ENCODE peak calls at places on chromosomes 7 and 10, in eight cellular contexts. X is tibial artery; Z is sigmoid colon; A is psoas muscle; J is thoracic aorta; P is NT2/D1; Y is PC-9; L is CD8-positive, alpha-beta memory T cell. H is an unnamed sample. For H3K9me3 and H3K4me1, the result is how much of the 10 kb centered on the place peaks cover.

GRCh38 chr7:151491859-151492258 is 27.8 kb downstream of the RHEB start:
- DNase-seq in Y (peak), Z (no peak), X (no peak), J (no peak), P (no peak), L (no peak), A (no peak), H (no peak)

GRCh38 chr7:22586101-22586805 is 86.3 kb upstream of the STEAP1B start:
- DNase-seq in Z (no peak), P (no peak), Y (peak), J (no peak), X (no peak), L (no peak), A (no peak), H (no peak)

GRCh38 chr10:72062832-72063702 is 25.3 kb downstream of the SPOCK2 start:
- DNase-seq in Z (no peak), J (no peak), P (no peak), L (no peak), A (peak), X (no peak), Y (no peak), H (no peak)

GRCh38 chr7:72213769-72214168 is 198.4 kb downstream of the CALN1 start:
- DNase-seq in Z (no peak), Y (no peak), J (no peak), L (no peak), X (no peak), P (no peak), A (no peak), H (no peak)

GRCh38 chr7:98365863-98366561 is 34.9 kb downstream of the BAIAP2L1 start:
- DNase-seq in P (no peak), X (no peak), L (no peak), Z (no peak), J (no peak), A (no peak), Y (no peak), H (no peak)

GRCh38 chr10:19629559-19629958 is 186.7 kb upstream of the PLXDC2 start:
- DNase-seq in X (peak), Y (no peak), A (peak), Z (peak), L (no peak), P (no peak), J (peak), H (peak)

GRCh38 chr7:88312061-88312663 is 5.5 kb upstream of the STEAP4 start:
- DNase-seq in Y (no peak), A (peak), Z (peak), X (peak), P (no peak), L (no peak), J (no peak), H (no peak)

GRCh38 chr10:118990326-118990725 is 39.2 kb upstream of the NANOS1 start:
- DNase-seq in Y (no peak), Z (no peak), L (no peak), A (no peak), J (no peak), P (no peak), X (no peak), H (no peak)

GRCh38 chr10:124545756-124546369 is 84.2 kb downstream of the LHPP start:
- DNase-seq in L (no peak), Y (no peak), A (peak), P (no peak), X (no peak), J (no peak), Z (no peak), H (no peak)

GRCh38 chr7:33776791-33777190 is 128.5 kb upstream of the BMPER start:
- DNase-seq in L (no peak), Z (no peak), Y (no peak), A (no peak), J (no peak), X (no peak), P (no peak), H (no peak)

GRCh38 chr10:4916086-4916716 is 47.0 kb upstream of the AKR1C1 start:
- DNase-seq in Z (no peak), J (no peak), L (no peak), P (no peak), A (no peak), Y (no peak), X (no peak), H (no peak)

GRCh38 chr10:100993986-100994708 is 5.5 kb upstream of the LZTS2 start:
- DNase-seq in J (no peak), P (no peak), Y (no peak), L (no peak), A (no peak), Z (peak), X (no peak), H (peak)

GRCh38 chr7:47670738-47671137 is 88.8 kb upstream of the TNS3 start:
- DNase-seq in P (no peak), J (no peak), X (no peak), L (no peak), A (no peak), Y (no peak), Z (no peak), H (no peak)

GRCh38 chr10:111648046-111648445 is 535.5 kb downstream of the GPAM start:
- DNase-seq in J (no peak), Y (no peak), P (no peak), A (no peak), L (no peak), Z (no peak), X (no peak), H (no peak)

GRCh38 chr7:2162959-2163358 is 69.8 kb downstream of the MAD1L1 start:
- DNase-seq in P (no peak), A (no peak), L (no peak), Y (no peak), Z (no peak), X (no peak), J (no peak), H (peak)

GRCh38 chr10:118730699-118731456 is 23.9 kb downstream of the CACUL1 start:
- DNase-seq in L (no peak), A (no peak), X (no peak), Y (peak), Z (no peak), J (no peak), P (no peak), H (no peak)

GRCh38 chr10:74652664-74653063 is 173.7 kb upstream of the KAT6B start:
- DNase-seq in A (no peak), Z (no peak), P (no peak), L (no peak), J (no peak), X (no peak), Y (no peak), H (no peak)

GRCh38 chr7:128084896-128085608 is 53.8 kb upstream of the LRRC4 start:
- DNase-seq in A (no peak), L (no peak), X (no peak), P (no peak), Z (no peak), J (no peak), Y (no peak), H (no peak)

GRCh38 chr7:81138850-81139249 is 220.0 kb upstream of the SEMA3C start:
- DNase-seq in X (no peak), Z (no peak), A (no peak), L (no peak), Y (no peak), P (no peak), J (no peak), H (no peak)

GRCh38 chr7:66033471-66034385 is 41.9 kb upstream of the ASL start:
- DNase-seq in X (no peak), A (no peak), Z (no peak), L (no peak), P (no peak), J (no peak), Y (no peak), H (no peak)

GRCh38 chr10:31678139-31678536 is 250.5 kb downstream of the ARHGAP12 start:
- DNase-seq in Y (no peak), Z (no peak), P (no peak), A (peak), X (no peak), J (no peak), L (no peak), H (no peak)

GRCh38 chr10:43138757-43139241 is 554 bp downstream of the CSGALNACT2 start:
- DNase-seq in P (no peak), Z (no peak), L (peak), X (no peak), Y (peak), J (no peak), A (no peak), H (no peak)

GRCh38 chr10:95480102-95480900 is 80.9 kb downstream of the SORBS1 start:
- DNase-seq in J (no peak), A (peak), L (no peak), Y (no peak), P (no peak), Z (peak), X (peak), H (peak)

GRCh38 chr7:71925663-71926062 is 486.5 kb downstream of the CALN1 start:
- DNase-seq in P (peak), X (no peak), Z (no peak), J (no peak), A (no peak), L (no peak), Y (no peak), H (peak)

GRCh38 chr10:124022066-124022465 is 71.3 kb downstream of the CHST15 start:
- DNase-seq in L (no peak), X (no peak), J (no peak), P (no peak), Y (no peak), Z (no peak), A (no peak), H (no peak)

DNA sequence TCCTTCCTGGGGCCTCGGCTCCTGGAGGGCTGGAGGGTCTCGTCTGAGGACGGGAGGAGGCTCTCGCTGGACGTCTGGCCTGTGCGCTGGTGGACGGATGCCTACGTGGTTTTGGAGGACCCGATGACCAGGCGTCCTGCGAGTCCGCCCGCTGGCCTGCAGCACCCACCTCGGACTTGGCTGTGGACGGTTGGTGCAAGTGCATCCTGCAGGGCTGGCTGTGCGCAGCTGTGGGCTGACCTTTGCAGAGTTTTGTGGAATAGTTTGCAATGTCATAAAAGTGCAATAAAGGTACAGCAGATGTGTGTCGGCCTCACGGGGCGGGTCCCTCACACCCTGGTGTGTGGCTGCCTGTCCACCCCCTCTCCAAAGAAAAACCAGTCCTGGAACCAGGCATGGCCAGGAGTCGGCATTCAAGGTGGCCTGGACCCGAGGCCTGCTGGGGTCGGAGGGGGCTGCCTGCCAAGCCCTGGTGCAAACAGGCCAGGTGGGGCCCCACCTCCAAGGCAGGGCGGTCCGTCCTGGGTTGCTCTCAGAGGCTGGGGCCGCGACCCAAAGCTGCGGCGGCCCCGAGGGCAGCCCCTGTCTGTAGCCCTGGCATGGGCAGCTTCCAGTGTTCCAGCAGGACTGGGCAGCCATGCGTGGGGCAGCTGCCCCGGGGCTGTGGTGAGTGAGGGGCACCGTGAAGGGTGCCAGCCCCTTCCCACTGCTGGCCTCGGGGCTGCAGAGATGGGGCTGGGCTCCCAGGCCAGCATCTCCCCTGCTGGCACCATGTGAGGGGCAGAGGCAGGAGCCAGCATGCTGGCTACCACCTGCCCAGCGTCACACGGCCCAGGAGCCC is 29.3 kb upstream of the FOXL3 start:
- DNase-seq in Z (no peak), P (no peak), A (peak), J (no peak), X (no peak), Y (no peak), L (no peak), H (no peak)
- H3K9me3 ChIP-seq in Z (under half), P (half or more), A (under half), J (under half), X (under half), Y (under half), L (under half), H (under half)

GRCh38 chr7:4693152-4693551 is 11.1 kb downstream of the FOXK1 start:
- DNase-seq in A (no peak), Y (no peak), J (no peak), X (no peak), P (no peak), L (no peak), Z (no peak), H (no peak)
- H3K4me1 ChIP-seq in A (half or more), Y (under half), J (half or more), X (half or more), P (under half), L (under half), Z (under half), H (under half)

GRCh38 chr7:5218564-5219360 is 28.7 kb downstream of the WIPI2 start:
- DNase-seq in A (no peak), P (no peak), Z (peak), J (no peak), Y (no peak), L (no peak), X (peak), H (no peak)
- H3K4me3 ChIP-seq in A (no peak), P (no peak), Z (no peak), J (no peak), Y (no peak), L (no peak), X (no peak), H (no peak)

GRCh38 chr7:64515781-64516180 is 47.1 kb downstream of the ZNF680 start:
- DNase-seq in J (no peak), A (no peak), P (no peak), Z (no peak), X (no peak), Y (no peak), L (no peak), H (no peak)

GRCh38 chr7:64516451-64516850 is 46.4 kb downstream of the ZNF680 start:
- DNase-seq in L (no peak), Z (no peak), J (no peak), X (no peak), Y (no peak), A (no peak), P (no peak), H (no peak)

GRCh38 chr7:64521409-64521984 is 41.4 kb downstream of the ZNF680 start:
- DNase-seq in Z (no peak), X (no peak), J (no peak), L (no peak), A (no peak), P (no peak), Y (no peak), H (no peak)
- H3K9me3 ChIP-seq in Z (under half), X (half or more), J (half or more), L (under half), A (half or more), P (half or more), Y (half or more), H (half or more)

GRCh38 chr10:48661441-48661840 is 23.2 kb upstream of the WDFY4 start:
- DNase-seq in L (no peak), X (no peak), J (no peak), A (no peak), P (no peak), Z (no peak), Y (no peak), H (no peak)

GRCh38 chr10:48658889-48659269 is 25.8 kb upstream of the WDFY4 start:
- DNase-seq in P (no peak), L (no peak), A (no peak), Z (no peak), J (no peak), X (no peak), Y (no peak), H (no peak)

GRCh38 chr10:48658243-48658888 is 26.3 kb upstream of the WDFY4 start:
- DNase-seq in J (no peak), L (peak), P (peak), A (peak), X (peak), Y (peak), Z (peak), H (peak)

GRCh38 chr10:48656928-48657327 is 27.7 kb upstream of the WDFY4 start:
- DNase-seq in A (no peak), L (no peak), Y (no peak), X (no peak), Z (no peak), P (no peak), J (no peak), H (no peak)

GRCh38 chr10:48659790-48660189 is 24.9 kb upstream of the WDFY4 start:
- DNase-seq in Z (no peak), P (no peak), X (no peak), J (no peak), A (no peak), Y (no peak), L (no peak), H (no peak)
- H3K4me1 ChIP-seq in Z (under half), P (under half), X (under half), J (under half), A (under half), Y (under half), L (under half), H (under half)

DNA sequence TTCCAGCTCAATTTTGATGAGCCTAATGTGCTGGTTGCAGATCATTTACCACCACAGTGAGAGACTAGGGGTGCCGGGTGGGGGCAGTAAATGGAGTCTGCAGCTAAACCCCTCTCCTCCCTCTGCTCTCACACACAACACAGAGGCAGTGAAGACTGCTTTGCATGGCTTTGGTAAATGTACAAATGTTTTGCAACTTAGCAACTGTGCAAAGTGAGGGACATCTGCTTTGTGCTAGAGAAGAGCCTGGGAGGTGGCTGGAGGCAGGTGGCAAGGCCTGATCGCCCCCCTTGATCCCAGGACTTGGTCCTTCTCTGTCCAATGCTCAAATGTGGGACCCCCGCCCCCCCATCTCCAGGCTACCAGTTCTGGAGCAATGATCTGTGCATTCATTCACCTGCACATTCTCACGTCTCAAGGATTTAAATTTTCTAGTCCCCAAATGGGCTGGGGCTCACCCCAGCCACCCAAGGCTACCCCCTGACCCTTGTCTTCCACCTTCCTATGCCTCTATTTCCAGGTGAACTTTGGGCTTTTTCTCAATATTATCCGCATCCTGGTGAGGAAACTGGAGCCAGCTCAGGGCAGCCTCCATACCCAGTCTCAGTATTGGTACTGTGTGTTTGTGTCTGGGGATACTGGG is 11.6 kb downstream of the GHRHR start:
- DNase-seq in L (no peak), P (no peak), X (no peak), A (no peak), Z (no peak), Y (no peak), J (no peak), H (peak)
- H3K4me3 ChIP-seq in L (no peak), P (no peak), X (no peak), A (no peak), Z (no peak), Y (no peak), J (no peak), H (no peak)

GRCh38 chr7:158803226-158803944 is 25.9 kb downstream of the ESYT2 start:
- DNase-seq in A (no peak), P (no peak), X (no peak), L (no peak), Z (no peak), Y (peak), J (no peak), H (no peak)

GRCh38 chr7:158804335-158804734 is 25.0 kb downstream of the ESYT2 start:
- DNase-seq in P (no peak), X (no peak), J (no peak), Y (no peak), Z (no peak), L (no peak), A (no peak), H (no peak)

GRCh38 chr7:158808126-158808525 is 21.2 kb downstream of the ESYT2 start:
- DNase-seq in X (no peak), L (no peak), A (no peak), Y (no peak), P (no peak), J (no peak), Z (no peak), H (no peak)

GRCh38 chr7:158805937-158806336 is 23.4 kb downstream of the ESYT2 start:
- DNase-seq in A (no peak), Y (no peak), L (no peak), P (no peak), Z (no peak), J (no peak), X (no peak), H (no peak)

GRCh38 chr7:158805414-158805813 is 23.9 kb downstream of the ESYT2 start:
- DNase-seq in L (no peak), A (no peak), J (no peak), X (no peak), Z (no peak), P (no peak), Y (peak), H (no peak)
- H3K9me3 ChIP-seq in L (under half), A (under half), J (under half), X (under half), Z (under half), P (under half), Y (under half), H (under half)

DNA sequence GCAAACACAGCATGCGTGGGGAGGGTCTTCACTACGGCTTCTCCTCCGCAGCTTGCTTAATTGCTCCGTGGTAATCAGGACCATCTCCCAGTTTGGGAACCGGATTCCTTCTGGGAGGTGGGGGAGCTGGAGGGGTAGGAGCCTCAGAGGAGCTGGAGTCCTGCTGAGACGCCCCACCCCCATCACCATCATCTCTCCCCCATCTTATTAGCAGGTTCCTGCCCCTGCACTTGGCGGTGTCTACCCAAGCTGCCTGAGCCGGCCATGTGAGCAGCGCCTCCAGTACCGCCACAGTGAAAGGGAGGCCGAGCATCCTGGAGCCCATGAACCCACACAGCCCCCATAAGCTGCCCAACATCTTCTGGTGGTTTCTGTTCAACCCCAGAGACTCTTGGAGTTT is 87.8 kb upstream of the INSIG1 start:
- DNase-seq in Y (no peak), X (no peak), L (no peak), Z (peak), P (no peak), J (no peak), A (no peak), H (no peak)
- H3K4me1 ChIP-seq in Y (half or more), X (under half), L (under half), Z (under half), P (under half), J (under half), A (under half), H (under half)

GRCh38 chr10:79176052-79176501 is 107.3 kb downstream of the ZMIZ1 start:
- DNase-seq in X (no peak), Y (no peak), P (no peak), A (no peak), L (no peak), J (no peak), Z (no peak), H (no peak)

GRCh38 chr10:79173582-79174262 is 105.0 kb downstream of the ZMIZ1 start:
- DNase-seq in L (no peak), J (no peak), A (no peak), X (no peak), Z (no peak), Y (no peak), P (no peak), H (no peak)

GRCh38 chr10:79171504-79171903 is 102.7 kb downstream of the ZMIZ1 start:
- DNase-seq in L (no peak), Z (no peak), J (no peak), X (no peak), A (no peak), P (no peak), Y (no peak), H (no peak)

GRCh38 chr10:79170226-79170752 is 101.5 kb downstream of the ZMIZ1 start:
- DNase-seq in Z (no peak), P (no peak), Y (no peak), X (no peak), L (no peak), A (no peak), J (no peak), H (no peak)

DNA sequence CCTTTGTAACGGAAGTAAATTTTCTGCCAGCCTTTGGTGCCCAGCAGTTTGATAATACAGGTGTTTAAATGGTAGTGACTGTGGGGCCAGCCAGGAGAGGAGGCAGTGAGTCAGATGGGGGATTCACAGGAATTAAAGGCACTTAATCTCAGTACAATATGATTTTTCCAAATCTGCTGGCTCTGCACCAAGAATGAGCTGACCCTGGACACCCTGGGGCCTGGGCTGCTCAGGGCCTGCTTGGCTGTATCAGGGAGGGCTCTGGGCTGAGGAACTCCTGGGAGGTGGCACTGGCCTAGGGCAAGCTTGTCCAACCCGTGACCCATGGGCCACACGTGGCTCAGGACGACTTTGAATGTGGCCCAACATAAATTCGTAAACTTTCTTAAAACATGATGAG is 104.1 kb downstream of the ZMIZ1 start:
- DNase-seq in L (no peak), A (no peak), Z (no peak), X (no peak), J (no peak), P (no peak), Y (no peak), H (no peak)
- H3K4me3 ChIP-seq in L (no peak), A (no peak), Z (no peak), X (no peak), J (no peak), P (no peak), Y (no peak), H (no peak)